ENCODE peak calls at places on chromosomes 4 and X, in four cellular contexts. W, S, D and N are unnamed samples.

GRCh38 chr4:118801895-118802575 is 33.9 kb downstream of the SEC24D start:
- DNase-seq in S (no peak), D (no peak), W (no peak), N (no peak)

GRCh38 chrX:39201305-39201990 is 400.2 kb downstream of the MID1IP1 start:
- DNase-seq in D (no peak), S (no peak), W (no peak), N (no peak)

GRCh38 chr4:153976954-153977353 is 188.1 kb upstream of the SFRP2 start:
- DNase-seq in W (no peak), S (no peak), D (no peak), N (no peak)

GRCh38 chr4:3519468-3520264 is 12.6 kb downstream of the LRPAP1 start:
- DNase-seq in S (no peak), W (no peak), D (no peak), N (no peak)

GRCh38 chrX:134849390-134849789 is 141.4 kb upstream of the SMIM10 start:
- DNase-seq in S (no peak), D (no peak), W (no peak), N (no peak)

GRCh38 chr4:23333556-23333945 is 556.3 kb downstream of the PPARGC1A start:
- DNase-seq in S (no peak), D (no peak), W (no peak), N (no peak)

GRCh38 chrX:64202808-64203320 is 2.6 kb downstream of the AMER1 start:
- DNase-seq in S (no peak), W (no peak), D (no peak), N (no peak)

GRCh38 chrX:10031743-10032142 is 64.6 kb downstream of the CLDN34 start:
- DNase-seq in D (no peak), S (no peak), W (no peak), N (no peak)